ENCODE peak calls at places on chromosomes 16 and 17, in seven cellular contexts. One of them, this sample, is unnamed.

GRCh38 chr17:44097110-44097810 is 26.2 kb downstream of the HDAC5 start:
- DNase-seq in AG10803: peak
- DNase-seq in glutamatergic neuron: no peak
- DNase-seq in fibroblast of lung: peak
- DNase-seq in BJ: peak
- DNase-seq in GM10248: no peak
- DNase-seq in cardiac fibroblast: peak
- DNase-seq in this sample: no peak

GRCh38 chr17:488993-489757 is 136.6 kb upstream of the RPH3AL start:
- DNase-seq in glutamatergic neuron: peak
- DNase-seq in AG10803: no peak
- DNase-seq in GM10248: no peak
- DNase-seq in cardiac fibroblast: peak
- DNase-seq in fibroblast of lung: peak
- DNase-seq in BJ: no peak
- DNase-seq in this sample: peak

GRCh38 chr16:50311891-50312501 is 45.6 kb downstream of the ADCY7 start:
- DNase-seq in AG10803: no peak
- DNase-seq in fibroblast of lung: no peak
- DNase-seq in BJ: no peak
- DNase-seq in cardiac fibroblast: no peak
- DNase-seq in GM10248: no peak
- DNase-seq in glutamatergic neuron: no peak
- DNase-seq in this sample: no peak

GRCh38 chr17:78381601-78382168 is 3.2 kb downstream of the PGS1 start:
- DNase-seq in BJ: no peak
- DNase-seq in cardiac fibroblast: no peak
- DNase-seq in AG10803: peak
- DNase-seq in fibroblast of lung: peak
- DNase-seq in glutamatergic neuron: no peak
- DNase-seq in GM10248: no peak
- DNase-seq in this sample: no peak

GRCh38 chr17:40063915-40064531 is 1.3 kb downstream of the THRA start:
- DNase-seq in glutamatergic neuron: no peak
- DNase-seq in BJ: no peak
- DNase-seq in fibroblast of lung: no peak
- DNase-seq in AG10803: no peak
- DNase-seq in cardiac fibroblast: no peak
- DNase-seq in GM10248: no peak
- DNase-seq in this sample: no peak

GRCh38 chr17:28693866-28694265 is 17.8 kb downstream of the PROCA1 start:
- DNase-seq in fibroblast of lung: no peak
- DNase-seq in AG10803: no peak
- DNase-seq in cardiac fibroblast: no peak
- DNase-seq in BJ: no peak
- DNase-seq in GM10248: no peak
- DNase-seq in glutamatergic neuron: no peak
- DNase-seq in this sample: no peak

GRCh38 chr17:81517339-81518112 is 4.9 kb upstream of the ACTG1 start:
- DNase-seq in glutamatergic neuron: no peak
- DNase-seq in GM10248: peak
- DNase-seq in BJ: no peak
- DNase-seq in AG10803: no peak
- DNase-seq in fibroblast of lung: peak
- DNase-seq in cardiac fibroblast: no peak
- DNase-seq in this sample: peak

GRCh38 chr16:56192971-56193936 is 2.0 kb downstream of the GNAO1 start:
- DNase-seq in cardiac fibroblast: no peak
- DNase-seq in glutamatergic neuron: peak
- DNase-seq in fibroblast of lung: no peak
- DNase-seq in AG10803: no peak
- DNase-seq in BJ: no peak
- DNase-seq in GM10248: no peak
- DNase-seq in this sample: no peak

GRCh38 chr16:31265329-31266245 is 5.8 kb downstream of the ITGAM start:
- DNase-seq in fibroblast of lung: peak
- DNase-seq in cardiac fibroblast: no peak
- DNase-seq in GM10248: peak
- DNase-seq in AG10803: no peak
- DNase-seq in glutamatergic neuron: no peak
- DNase-seq in BJ: no peak
- DNase-seq in this sample: no peak

GRCh38 chr17:77493238-77493812 is 352.6 kb downstream of the SEC14L1 start:
- DNase-seq in fibroblast of lung: no peak
- DNase-seq in cardiac fibroblast: no peak
- DNase-seq in BJ: no peak
- DNase-seq in glutamatergic neuron: no peak
- DNase-seq in GM10248: no peak
- DNase-seq in AG10803: no peak
- DNase-seq in this sample: no peak

GRCh38 chr16:80992676-80993292 is 13.9 kb downstream of the CMC2 start:
- DNase-seq in BJ: no peak
- DNase-seq in glutamatergic neuron: no peak
- DNase-seq in cardiac fibroblast: no peak
- DNase-seq in fibroblast of lung: no peak
- DNase-seq in AG10803: no peak
- DNase-seq in GM10248: no peak
- DNase-seq in this sample: no peak

GRCh38 chr16:85195884-85196816 is 83.9 kb upstream of the CIBAR2 start:
- DNase-seq in BJ: no peak
- DNase-seq in AG10803: peak
- DNase-seq in GM10248: no peak
- DNase-seq in fibroblast of lung: no peak
- DNase-seq in glutamatergic neuron: no peak
- DNase-seq in cardiac fibroblast: no peak
- DNase-seq in this sample: no peak

GRCh38 chr17:19672009-19672837 is 23.7 kb downstream of the ALDH3A2 start:
- DNase-seq in BJ: no peak
- DNase-seq in GM10248: no peak
- DNase-seq in AG10803: peak
- DNase-seq in glutamatergic neuron: no peak
- DNase-seq in cardiac fibroblast: peak
- DNase-seq in fibroblast of lung: peak
- DNase-seq in this sample: no peak

GRCh38 chr17:79832211-79833109 is 6.8 kb downstream of the CBX4 start:
- DNase-seq in BJ: no peak
- DNase-seq in AG10803: no peak
- DNase-seq in glutamatergic neuron: no peak
- DNase-seq in fibroblast of lung: no peak
- DNase-seq in cardiac fibroblast: no peak
- DNase-seq in GM10248: no peak
- DNase-seq in this sample: no peak

GRCh38 chr17:18240449-18240848 is 15.0 kb downstream of the LLGL1 start:
- DNase-seq in fibroblast of lung: no peak
- DNase-seq in GM10248: no peak
- DNase-seq in AG10803: no peak
- DNase-seq in glutamatergic neuron: no peak
- DNase-seq in BJ: no peak
- DNase-seq in cardiac fibroblast: no peak
- DNase-seq in this sample: no peak

GRCh38 chr17:46875849-46876352 is 24.5 kb downstream of the WNT9B start:
- DNase-seq in fibroblast of lung: no peak
- DNase-seq in glutamatergic neuron: no peak
- DNase-seq in AG10803: no peak
- DNase-seq in cardiac fibroblast: no peak
- DNase-seq in BJ: no peak
- DNase-seq in GM10248: no peak
- DNase-seq in this sample: no peak

GRCh38 chr17:57924677-57925076 is 30.5 kb downstream of the CUEDC1 start:
- DNase-seq in AG10803: no peak
- DNase-seq in cardiac fibroblast: no peak
- DNase-seq in glutamatergic neuron: no peak
- DNase-seq in fibroblast of lung: no peak
- DNase-seq in GM10248: no peak
- DNase-seq in BJ: no peak
- DNase-seq in this sample: no peak

GRCh38 chr17:1709971-1710806 is at the start of gene TLCD2:
- DNase-seq in fibroblast of lung: peak
- DNase-seq in BJ: no peak
- DNase-seq in cardiac fibroblast: peak
- DNase-seq in GM10248: no peak
- DNase-seq in glutamatergic neuron: peak
- DNase-seq in AG10803: peak
- DNase-seq in this sample: peak

GRCh38 chr17:28615260-28615940 is 1.4 kb upstream of the RSKR start:
- DNase-seq in BJ: no peak
- DNase-seq in GM10248: no peak
- DNase-seq in cardiac fibroblast: no peak
- DNase-seq in AG10803: no peak
- DNase-seq in glutamatergic neuron: no peak
- DNase-seq in fibroblast of lung: no peak
- DNase-seq in this sample: no peak

GRCh38 chr17:42438600-42439567 is 15.8 kb upstream of the CAVIN1 start:
- DNase-seq in fibroblast of lung: no peak
- DNase-seq in glutamatergic neuron: peak
- DNase-seq in AG10803: peak
- DNase-seq in GM10248: no peak
- DNase-seq in cardiac fibroblast: peak
- DNase-seq in BJ: no peak
- DNase-seq in this sample: no peak
- TF ChIP-seq CTCF in fibroblast of lung: peak
- TF ChIP-seq CTCF in glutamatergic neuron: no peak
- TF ChIP-seq CTCF in AG10803: peak
- TF ChIP-seq CTCF in GM10248: peak
- TF ChIP-seq CTCF in cardiac fibroblast: peak
- TF ChIP-seq CTCF in BJ: peak
- TF ChIP-seq CTCF in this sample: peak

GRCh38 chr17:6651483-6652452 is at the start of the genes C17orf100 and MED31:
- DNase-seq in AG10803: peak
- DNase-seq in GM10248: peak
- DNase-seq in glutamatergic neuron: peak
- DNase-seq in fibroblast of lung: peak
- DNase-seq in BJ: peak
- DNase-seq in cardiac fibroblast: peak
- DNase-seq in this sample: peak

GRCh38 chr17:6642592-6642991 is 1.7 kb downstream of the TXNDC17 start:
- DNase-seq in GM10248: no peak
- DNase-seq in AG10803: peak
- DNase-seq in fibroblast of lung: no peak
- DNase-seq in cardiac fibroblast: no peak
- DNase-seq in BJ: no peak
- DNase-seq in glutamatergic neuron: no peak
- DNase-seq in this sample: no peak

GRCh38 chr17:6643460-6644125 is 2.7 kb downstream of the TXNDC17 start:
- DNase-seq in fibroblast of lung: peak
- DNase-seq in BJ: peak
- DNase-seq in GM10248: no peak
- DNase-seq in glutamatergic neuron: no peak
- DNase-seq in AG10803: peak
- DNase-seq in cardiac fibroblast: no peak
- DNase-seq in this sample: no peak

GRCh38 chr17:6648181-6648580 is 3.2 kb downstream of the MED31 start:
- DNase-seq in GM10248: no peak
- DNase-seq in BJ: no peak
- DNase-seq in cardiac fibroblast: peak
- DNase-seq in fibroblast of lung: no peak
- DNase-seq in AG10803: no peak
- DNase-seq in glutamatergic neuron: no peak
- DNase-seq in this sample: no peak
- TF ChIP-seq CTCF in GM10248: peak
- TF ChIP-seq CTCF in BJ: peak
- TF ChIP-seq CTCF in cardiac fibroblast: peak
- TF ChIP-seq CTCF in fibroblast of lung: no peak
- TF ChIP-seq CTCF in AG10803: peak
- TF ChIP-seq CTCF in glutamatergic neuron: no peak
- TF ChIP-seq CTCF in this sample: no peak

GRCh38 chr17:63490321-63490720 is 13.5 kb downstream of the ACE start:
- DNase-seq in GM10248: no peak
- DNase-seq in glutamatergic neuron: no peak
- DNase-seq in BJ: no peak
- DNase-seq in fibroblast of lung: no peak
- DNase-seq in AG10803: no peak
- DNase-seq in cardiac fibroblast: no peak
- DNase-seq in this sample: no peak
- TF ChIP-seq CTCF in GM10248: no peak
- TF ChIP-seq CTCF in glutamatergic neuron: no peak
- TF ChIP-seq CTCF in BJ: no peak
- TF ChIP-seq CTCF in fibroblast of lung: no peak
- TF ChIP-seq CTCF in AG10803: no peak
- TF ChIP-seq CTCF in cardiac fibroblast: no peak
- TF ChIP-seq CTCF in this sample: no peak

GRCh38 chr16:57910726-57911125 is 60.2 kb downstream of the CNGB1 start:
- DNase-seq in AG10803: no peak
- DNase-seq in GM10248: no peak
- DNase-seq in BJ: no peak
- DNase-seq in cardiac fibroblast: no peak
- DNase-seq in glutamatergic neuron: no peak
- DNase-seq in fibroblast of lung: no peak
- DNase-seq in this sample: no peak

GRCh38 chr16:57903656-57904055 is 67.3 kb downstream of the CNGB1 start:
- DNase-seq in glutamatergic neuron: no peak
- DNase-seq in fibroblast of lung: no peak
- DNase-seq in AG10803: no peak
- DNase-seq in GM10248: no peak
- DNase-seq in BJ: no peak
- DNase-seq in cardiac fibroblast: no peak
- DNase-seq in this sample: no peak

GRCh38 chr16:57908409-57908987 is 62.4 kb downstream of the CNGB1 start:
- DNase-seq in GM10248: no peak
- DNase-seq in cardiac fibroblast: no peak
- DNase-seq in BJ: no peak
- DNase-seq in glutamatergic neuron: no peak
- DNase-seq in AG10803: no peak
- DNase-seq in fibroblast of lung: no peak
- DNase-seq in this sample: no peak

GRCh38 chr16:57904101-57904500 is 66.8 kb downstream of the CNGB1 start:
- DNase-seq in GM10248: no peak
- DNase-seq in glutamatergic neuron: no peak
- DNase-seq in AG10803: no peak
- DNase-seq in BJ: no peak
- DNase-seq in fibroblast of lung: no peak
- DNase-seq in cardiac fibroblast: no peak
- DNase-seq in this sample: no peak

DNA sequence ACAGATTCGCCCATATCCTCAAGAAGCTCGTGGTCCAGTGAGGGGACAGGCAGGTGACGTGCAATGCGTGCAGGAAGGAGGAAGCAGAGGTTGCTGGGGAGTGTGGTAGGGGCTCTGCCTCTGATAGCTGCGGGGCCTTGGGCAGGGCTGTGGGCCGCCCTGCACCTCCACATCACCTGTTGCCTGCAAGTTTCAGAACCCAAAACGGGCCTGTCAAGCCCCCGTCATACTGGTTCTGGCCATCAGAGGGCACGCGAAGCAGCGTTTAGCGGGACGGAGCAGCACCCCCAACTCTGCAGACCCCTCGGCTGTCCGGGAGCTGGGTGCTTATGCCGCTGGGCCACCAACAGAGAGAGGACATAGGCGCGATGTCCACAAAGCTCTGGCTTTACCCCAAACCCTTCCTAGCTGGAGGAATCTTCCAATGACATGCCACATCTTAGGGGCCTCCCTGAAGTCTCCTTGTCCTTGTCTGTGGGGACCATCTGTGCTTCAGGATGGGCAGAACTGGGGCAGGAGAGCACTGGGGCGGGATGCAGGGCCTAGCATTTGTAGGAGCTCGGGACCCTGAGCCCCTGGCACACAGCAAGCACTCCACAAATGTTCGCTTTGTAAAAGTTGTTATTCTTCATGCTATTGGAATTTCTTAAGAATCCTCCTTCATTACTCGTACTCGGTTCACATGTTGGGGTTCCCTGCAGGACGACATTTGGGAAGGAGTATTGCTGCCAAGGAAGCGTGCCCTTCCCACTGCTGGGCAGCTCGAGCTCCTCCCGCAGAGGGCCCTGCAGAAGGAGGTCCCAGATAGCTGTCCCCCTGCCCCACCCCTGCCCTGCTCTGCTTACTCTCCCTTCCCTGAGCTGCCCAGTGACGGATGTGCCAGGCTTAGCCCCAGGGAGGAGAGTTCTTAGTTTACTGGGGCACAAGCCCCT is 64.3 kb downstream of the CNGB1 start:
- DNase-seq in fibroblast of lung: peak
- DNase-seq in GM10248: no peak
- DNase-seq in cardiac fibroblast: peak
- DNase-seq in glutamatergic neuron: no peak
- DNase-seq in AG10803: peak
- DNase-seq in BJ: no peak
- DNase-seq in this sample: no peak
- TF ChIP-seq CTCF in fibroblast of lung: peak
- TF ChIP-seq CTCF in GM10248: peak
- TF ChIP-seq CTCF in cardiac fibroblast: peak
- TF ChIP-seq CTCF in glutamatergic neuron: no peak
- TF ChIP-seq CTCF in AG10803: peak
- TF ChIP-seq CTCF in BJ: peak
- TF ChIP-seq CTCF in this sample: peak

This sample was measured in progenitor cell of endocrine pancreas.